ENCODE peak calls at places on chromosomes 11 and 22, in five cellular contexts. U, Y, X, I and H are unnamed samples. For H3K27me3, the result is how much of the 10 kb centered on the place peaks cover.

GRCh38 chr11:79678780-79679468 is 238.1 kb upstream of the TENM4 start:
- DNase-seq in U (no peak), Y (no peak), X (no peak), I (no peak), H (no peak)

GRCh38 chr11:126317681-126318641 is 14.1 kb downstream of the DCPS start:
- DNase-seq in U (peak), Y (peak), X (no peak), I (peak), H (no peak)

GRCh38 chr22:44211946-44212930 is 31.5 kb downstream of the PARVG start:
- DNase-seq in U (no peak), Y (peak), X (no peak), I (peak), H (no peak)

GRCh38 chr22:41915035-41915782 is at the start of gene SHISA8:
- DNase-seq in U (peak), Y (peak), X (no peak), I (no peak), H (peak)

GRCh38 chr11:456533-456932 is 6.5 kb downstream of the PTDSS2 start:
- DNase-seq in U (no peak), Y (no peak), X (no peak), I (no peak), H (peak)

GRCh38 chr22:46578824-46579561 is 41.2 kb upstream of the GRAMD4 start:
- DNase-seq in U (peak), Y (peak), X (no peak), I (peak), H (peak)

GRCh38 chr11:60914620-60915249 is 777 bp downstream of the TMEM109 start:
- DNase-seq in U (peak), Y (peak), X (no peak), I (peak), H (peak)

GRCh38 chr11:74182635-74183034 is 11.5 kb downstream of the PPME1 start:
- DNase-seq in U (no peak), Y (peak), X (no peak), I (no peak), H (no peak)

GRCh38 chr11:11843233-11843632 is 1.5 kb downstream of the USP47 start:
- DNase-seq in U (no peak), Y (peak), X (no peak), I (no peak), H (peak)

GRCh38 chr11:27933992-27934829 is 173.7 kb downstream of the KIF18A start:
- DNase-seq in U (no peak), Y (peak), X (peak), I (no peak), H (no peak)

GRCh38 chr11:113286509-113287497 is 27.6 kb upstream of the TTC12 start:
- DNase-seq in U (no peak), Y (no peak), X (no peak), I (no peak), H (no peak)

GRCh38 chr22:37021710-37022482 is 2.4 kb downstream of the MPST start:
- DNase-seq in U (no peak), Y (peak), X (no peak), I (no peak), H (peak)

GRCh38 chr11:17765381-17766359 is 31.1 kb downstream of the KCNC1 start:
- DNase-seq in U (peak), Y (peak), X (no peak), I (no peak), H (no peak)

GRCh38 chr22:31857247-31857646 is 87.1 kb upstream of the YWHAH start:
- DNase-seq in U (no peak), Y (no peak), X (peak), I (no peak), H (no peak)

GRCh38 chr11:104462346-104462745 is 298.4 kb upstream of the PDGFD start:
- DNase-seq in U (no peak), Y (peak), X (no peak), I (no peak), H (no peak)

GRCh38 chr22:36731916-36732315 is 28.4 kb upstream of the CACNG2 start:
- DNase-seq in U (peak), Y (no peak), X (no peak), I (peak), H (no peak)

GRCh38 chr11:17547932-17548331 is 873 bp downstream of the OTOG start:
- DNase-seq in U (no peak), Y (no peak), X (no peak), I (no peak), H (no peak)

GRCh38 chr11:34356576-34356917 is 1.3 kb downstream of the ABTB2 start:
- DNase-seq in U (peak), Y (peak), X (no peak), I (peak), H (no peak)

GRCh38 chr11:20131744-20132666 is 28.3 kb downstream of the DBX1 start:
- DNase-seq in U (peak), Y (peak), X (no peak), I (peak), H (peak)

GRCh38 chr22:24134090-24134846 is 47.0 kb upstream of the SUSD2 start:
- DNase-seq in U (peak), Y (no peak), X (no peak), I (no peak), H (no peak)

GRCh38 chr11:111001091-111001430 is 244.5 kb upstream of the POU2AF2 start:
- DNase-seq in U (no peak), Y (peak), X (no peak), I (no peak), H (no peak)

GRCh38 chr11:45470151-45471001 is 184.2 kb upstream of the SYT13 start:
- DNase-seq in U (no peak), Y (no peak), X (no peak), I (no peak), H (no peak)

GRCh38 chr11:10488581-10489443 is 33.7 kb downstream of the AMPD3 start:
- DNase-seq in U (no peak), Y (no peak), X (no peak), I (peak), H (peak)

GRCh38 chr22:29886601-29887000 is 3.6 kb downstream of the MTMR3 start:
- DNase-seq in U (no peak), Y (no peak), X (no peak), I (no peak), H (no peak)

GRCh38 chr22:28883917-28884753 is 763 bp downstream of the ZNRF3 start:
- DNase-seq in U (peak), Y (peak), X (no peak), I (peak), H (no peak)

GRCh38 chr11:35029979-35030378 is 109.0 kb upstream of the CD44 start:
- DNase-seq in U (no peak), Y (peak), X (no peak), I (no peak), H (no peak)

GRCh38 chr11:45484326-45484725 is 181.1 kb downstream of the CHST1 start:
- DNase-seq in U (no peak), Y (no peak), X (no peak), I (peak), H (no peak)

GRCh38 chr11:126485021-126485781 is 129.7 kb downstream of the ST3GAL4 start:
- DNase-seq in U (peak), Y (peak), X (no peak), I (peak), H (no peak)

GRCh38 chr11:122098223-122098980 is 17.6 kb downstream of the BLID start:
- DNase-seq in U (no peak), Y (no peak), X (no peak), I (no peak), H (no peak)

GRCh38 chr11:97269527-97269926 is 879.7 kb downstream of the JRKL start:
- DNase-seq in U (no peak), Y (no peak), X (peak), I (no peak), H (no peak)

GRCh38 chr11:78941226-78941851 is 366.7 kb upstream of the NARS2 start:
- DNase-seq in U (peak), Y (no peak), X (no peak), I (no peak), H (no peak)

GRCh38 chr11:72613977-72614376 is 60.2 kb downstream of the PDE2A start:
- DNase-seq in U (peak), Y (no peak), X (no peak), I (no peak), H (no peak)

GRCh38 chr11:89125298-89125697 is 52.4 kb upstream of the TYR start:
- DNase-seq in U (no peak), Y (no peak), X (no peak), I (no peak), H (no peak)

GRCh38 chr11:10893713-10894112 is 35.9 kb upstream of the ZBED5 start:
- DNase-seq in U (no peak), Y (peak), X (no peak), I (no peak), H (peak)

GRCh38 chr11:134359646-134360045 is 27.9 kb downstream of the GLB1L2 start:
- DNase-seq in U (no peak), Y (no peak), X (no peak), I (peak), H (no peak)

GRCh38 chr11:134362192-134362901 is 30.6 kb downstream of the GLB1L2 start:
- DNase-seq in U (peak), Y (no peak), X (no peak), I (peak), H (no peak)

GRCh38 chr11:134361661-134362060 is 29.9 kb downstream of the GLB1L2 start:
- DNase-seq in U (peak), Y (no peak), X (no peak), I (peak), H (no peak)

GRCh38 chr11:134360050-134360835 is 28.5 kb downstream of the GLB1L2 start:
- DNase-seq in U (peak), Y (peak), X (peak), I (peak), H (peak)

DNA sequence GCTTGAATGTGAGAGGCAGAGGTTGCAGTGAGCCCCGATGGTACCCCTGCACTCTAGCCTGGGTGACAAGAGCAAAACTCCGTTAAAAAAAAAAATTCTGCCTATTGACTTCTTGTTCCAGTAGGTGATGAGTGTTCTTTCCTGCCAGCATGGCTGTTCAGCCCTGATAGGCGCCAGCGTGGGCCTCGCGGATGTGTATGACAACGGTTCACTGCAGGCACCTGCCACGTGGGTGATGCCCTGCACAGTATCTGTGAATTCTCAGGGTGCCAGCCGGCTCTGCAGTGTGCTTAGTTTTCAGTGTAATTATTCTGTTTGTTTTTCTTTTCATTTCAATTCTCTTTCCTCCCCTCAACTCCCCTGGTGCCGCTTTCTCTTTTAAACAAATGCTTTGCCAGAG is 29.5 kb downstream of the GLB1L2 start:
- DNase-seq in U (peak), Y (no peak), X (no peak), I (peak), H (no peak)
- H3K27ac ChIP-seq in U (no peak), Y (no peak), X (no peak), I (no peak), H (no peak)

DNA sequence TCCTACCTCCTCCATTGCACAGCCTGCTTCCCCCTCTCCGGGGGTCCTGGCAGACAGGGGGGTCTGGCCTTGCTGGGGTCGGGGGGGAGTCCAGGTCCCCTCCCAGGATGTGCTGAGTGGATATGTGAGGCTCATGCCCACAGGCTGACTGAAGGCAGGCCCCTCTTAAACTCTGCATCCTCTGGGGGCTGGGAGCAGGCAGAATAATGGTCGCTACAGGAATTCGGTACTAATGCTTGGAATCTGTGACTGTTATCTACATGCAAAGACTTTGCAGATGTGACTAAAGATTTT is 1.6 kb upstream of the SUN2 start:
- DNase-seq in U (no peak), Y (no peak), X (no peak), I (no peak), H (no peak)
- H3K4me3 ChIP-seq in U (peak), Y (no peak), X (no peak), I (no peak), H (no peak)

GRCh38 chr11:39668640-39669039 is 1790.8 kb downstream of the LRRC4C start:
- DNase-seq in U (no peak), Y (no peak), X (no peak), I (no peak), H (no peak)
- H3K27me3 ChIP-seq in U (under half), Y (under half), X (under half), I (under half), H (under half)

GRCh38 chr22:48135641-48136040 is 1373.2 kb downstream of the TBC1D22A start:
- DNase-seq in U (no peak), Y (no peak), X (no peak), I (no peak), H (no peak)

GRCh38 chr22:48138855-48139254 is 1376.4 kb downstream of the TBC1D22A start:
- DNase-seq in U (no peak), Y (no peak), X (no peak), I (no peak), H (no peak)

GRCh38 chr22:48138427-48138826 is 1376.0 kb downstream of the TBC1D22A start:
- DNase-seq in U (no peak), Y (no peak), X (no peak), I (no peak), H (no peak)

GRCh38 chr22:48139776-48140175 is 1377.3 kb downstream of the TBC1D22A start:
- DNase-seq in U (no peak), Y (no peak), X (no peak), I (no peak), H (no peak)

DNA sequence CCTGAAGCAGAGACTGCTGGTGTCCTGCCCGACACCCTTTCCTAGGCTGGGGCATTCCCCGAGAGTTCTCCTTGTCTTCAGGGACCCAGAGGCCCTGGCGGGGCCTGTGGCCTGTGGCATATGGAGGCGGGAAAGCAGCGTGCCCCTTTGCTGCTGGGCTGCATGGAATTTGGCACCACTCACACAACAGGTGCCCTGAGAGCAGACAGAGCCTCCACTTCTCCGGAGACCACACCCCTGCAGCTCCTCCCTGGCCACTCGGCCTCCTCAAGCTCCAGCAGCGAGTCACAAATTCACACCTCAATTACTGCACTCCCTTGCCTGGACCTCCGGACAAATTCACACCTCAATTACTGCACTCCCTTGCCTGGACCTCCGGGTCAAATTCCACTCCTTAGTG is 1375.2 kb downstream of the TBC1D22A start:
- DNase-seq in U (no peak), Y (no peak), X (no peak), I (no peak), H (no peak)
- H3K27ac ChIP-seq in U (no peak), Y (no peak), X (no peak), I (no peak), H (no peak)

DNA sequence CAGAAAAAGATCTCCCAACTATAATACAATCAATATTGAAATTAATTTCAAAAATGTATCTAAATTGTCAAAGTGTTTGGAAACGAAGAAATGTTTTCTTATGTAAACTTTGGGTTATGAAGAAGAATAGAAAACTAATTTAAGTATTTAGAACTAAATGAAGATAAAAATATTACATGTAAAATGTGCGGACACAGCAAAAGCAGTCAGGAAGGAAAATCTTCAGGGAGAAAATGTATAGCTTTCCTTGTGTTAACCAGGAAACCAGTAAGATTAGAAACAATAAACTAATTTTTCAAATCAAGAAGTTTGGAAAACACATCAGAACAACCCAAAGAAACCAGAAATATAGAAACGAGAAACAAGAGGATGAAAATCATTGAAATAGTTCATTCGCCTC is 466.5 kb downstream of the BRD1 start:
- DNase-seq in U (no peak), Y (no peak), X (no peak), I (no peak), H (no peak)
- H3K4me3 ChIP-seq in U (no peak), Y (no peak), X (no peak), I (no peak), H (no peak)

DNA sequence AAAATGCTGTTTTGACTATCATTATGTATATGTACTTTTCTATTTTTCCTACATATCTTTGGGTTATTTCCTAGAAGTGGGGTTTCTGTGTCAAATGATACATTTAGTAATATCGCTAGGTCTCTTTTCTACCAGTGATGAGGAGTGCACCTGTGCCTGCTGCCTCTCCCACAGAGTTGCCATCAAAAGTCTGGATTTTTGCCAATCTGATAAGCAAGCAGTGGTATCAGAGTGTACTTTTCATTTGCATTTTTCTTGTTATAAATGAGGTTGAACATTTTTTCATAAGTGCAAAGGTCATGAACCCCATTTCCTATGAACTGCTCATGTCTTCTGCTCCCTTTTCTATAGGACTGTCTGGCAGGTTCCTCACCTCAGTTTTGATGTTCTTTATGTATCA is 1.8 kb downstream of the TRPM5 start:
- DNase-seq in U (no peak), Y (no peak), X (no peak), I (no peak), H (peak)
- H3K27me3 ChIP-seq in U (under half), Y (under half), X (under half), I (half or more), H (under half)

DNA sequence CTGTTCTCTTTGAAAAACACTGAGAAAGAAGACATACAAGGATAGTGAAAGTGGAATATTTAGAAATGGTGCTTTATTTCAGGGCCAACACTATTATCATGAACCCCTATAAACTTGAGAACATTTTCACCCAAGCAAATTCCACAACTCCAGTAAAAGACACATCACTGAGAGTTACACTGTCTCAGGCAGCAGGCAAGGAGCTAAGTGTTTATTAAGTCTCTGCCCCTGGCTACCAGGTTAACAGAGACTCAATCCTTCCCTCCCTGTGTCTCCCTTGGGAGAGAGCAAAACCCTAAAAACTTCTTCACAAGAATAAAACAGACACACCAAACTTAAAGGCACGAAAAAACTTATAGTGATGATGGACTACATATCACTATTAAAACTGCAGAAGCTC is 18.5 kb downstream of the MPPED2 start:
- DNase-seq in U (no peak), Y (no peak), X (no peak), I (no peak), H (no peak)
- H3K27ac ChIP-seq in U (no peak), Y (no peak), X (no peak), I (peak), H (no peak)

GRCh38 chr22:45238431-45239377 is 2.0 kb downstream of the KIAA0930 start:
- DNase-seq in U (no peak), Y (no peak), X (no peak), I (no peak), H (no peak)
- H3K4me3 ChIP-seq in U (no peak), Y (no peak), X (no peak), I (no peak), H (no peak)

GRCh38 chr11:66386171-66387069 is 14.9 kb upstream of the SLC29A2 start:
- DNase-seq in U (peak), Y (peak), X (peak), I (peak), H (peak)
- H3K27me3 ChIP-seq in U (under half), Y (under half), X (under half), I (under half), H (under half)